ENCODE peak calls at places on chromosomes 16 and 17, in six cellular contexts. E is breast epithelium, Z is cardiac muscle cell, S is H7, D is ovary, K is GM12865. R is an unnamed sample.
A peak's percentile ranks its signal among the peaks of the same experiment; 100 is the strongest.

GRCh38 chr17:49224198-49224996 is 6.2 kb downstream of the PHOSPHO1 start:
- DNase-seq in D (no peak), Z (peak; percentile 31), E (no peak), K (peak; percentile 65), S (peak; percentile 86), R (peak; percentile 92)

GRCh38 chr16:76265434-76266045 is 11.7 kb upstream of the CNTNAP4 start:
- DNase-seq in K (peak; percentile 54), Z (no peak), E (no peak), D (no peak), S (peak; percentile 63), R (peak; percentile 94)

GRCh38 chr16:68065716-68066305 is 19.4 kb upstream of the NFATC3 start:
- DNase-seq in S (no peak), Z (no peak), E (no peak), D (no peak), K (no peak), R (peak; percentile 24)

GRCh38 chr17:15321556-15322250 is 19.7 kb downstream of the TEKT3 start:
- DNase-seq in K (no peak), Z (no peak), S (no peak), D (no peak), E (no peak), R (no peak)

GRCh38 chr17:17749921-17750320 is 68.7 kb downstream of the RAI1 start:
- DNase-seq in E (no peak), D (no peak), Z (peak; percentile 76), K (peak; percentile 87), S (peak; percentile 96), R (peak; percentile 98)

GRCh38 chr16:7289299-7289698 is 43.3 kb upstream of the RBFOX1 start:
- DNase-seq in K (no peak), S (no peak), Z (no peak), D (no peak), E (no peak), R (no peak)

GRCh38 chr16:87288753-87289362 is 28.3 kb downstream of the C16orf95 start:
- DNase-seq in D (no peak), S (no peak), Z (no peak), K (no peak), E (no peak), R (no peak)

GRCh38 chr16:1781758-1782407 is 488 bp downstream of the SPSB3 start:
- DNase-seq in E (no peak), S (peak; percentile 90), Z (peak; percentile 37), D (peak; percentile 48), K (peak; percentile 42), R (peak; percentile 75)

GRCh38 chr16:81732699-81733098 is 46.4 kb upstream of the PLCG2 start:
- DNase-seq in Z (no peak), D (no peak), E (no peak), K (no peak), S (no peak), R (no peak)

GRCh38 chr17:63140255-63140654 is 174.2 kb downstream of the TANC2 start:
- DNase-seq in Z (no peak), E (no peak), S (no peak), K (peak; percentile 61), D (no peak), R (no peak)

GRCh38 chr16:48318630-48319029 is 66.6 kb downstream of the SIAH1 start:
- DNase-seq in E (no peak), S (peak; percentile 12), Z (no peak), K (peak; percentile 62), D (no peak), R (peak; percentile 66)

GRCh38 chr17:82687375-82687861 is 11.1 kb downstream of the RAB40B start:
- DNase-seq in Z (no peak), E (no peak), S (no peak), D (no peak), K (no peak), R (no peak)

GRCh38 chr17:60390881-60391418 is 983 bp downstream of the USP32 start:
- DNase-seq in S (peak; percentile 50), Z (peak; percentile 59), K (peak; percentile 53), E (no peak), D (peak; percentile 19), R (peak; percentile 72)

GRCh38 chr17:71467719-71468118 is 653.1 kb upstream of the SOX9 start:
- DNase-seq in D (no peak), E (no peak), S (no peak), K (no peak), Z (no peak), R (no peak)

GRCh38 chr16:67969286-67970039 is 1.0 kb upstream of the SLC12A4 start:
- DNase-seq in E (no peak), K (no peak), S (peak; percentile 91), D (no peak), Z (no peak), R (peak; percentile 90)

GRCh38 chr16:89099905-89100304 is 6.3 kb downstream of the ACSF3 start:
- DNase-seq in Z (no peak), E (no peak), D (no peak), S (no peak), K (no peak), R (no peak)

GRCh38 chr16:14562691-14563491 is 67.2 kb downstream of the PARN start:
- DNase-seq in Z (peak; percentile 40), K (no peak), D (no peak), S (no peak), E (no peak), R (no peak)

GRCh38 chr17:63974594-63975192 is 2.0 kb upstream of the SCN4A start:
- DNase-seq in E (no peak), S (no peak), K (no peak), D (no peak), Z (no peak), R (peak; percentile 77)

GRCh38 chr17:69466451-69466850 is 52.0 kb downstream of the MAP2K6 start:
- DNase-seq in Z (no peak), D (no peak), E (no peak), S (no peak), K (no peak), R (peak; percentile 83)

GRCh38 chr16:49484454-49484853 is 110.8 kb downstream of the C16orf78 start:
- DNase-seq in Z (peak; percentile 75), D (peak; percentile 85), K (no peak), E (peak; percentile 58), S (peak; percentile 99), R (peak; percentile 89)

GRCh38 chr17:76948301-76948700 is 80.1 kb downstream of the MGAT5B start:
- DNase-seq in Z (no peak), D (no peak), S (peak; percentile 55), E (no peak), K (no peak), R (no peak)

GRCh38 chr16:75203667-75204409 is 3.1 kb downstream of the CTRB2 start:
- DNase-seq in E (peak; percentile 37), S (peak; percentile 69), K (no peak), Z (no peak), D (no peak), R (peak; percentile 69)

DNA sequence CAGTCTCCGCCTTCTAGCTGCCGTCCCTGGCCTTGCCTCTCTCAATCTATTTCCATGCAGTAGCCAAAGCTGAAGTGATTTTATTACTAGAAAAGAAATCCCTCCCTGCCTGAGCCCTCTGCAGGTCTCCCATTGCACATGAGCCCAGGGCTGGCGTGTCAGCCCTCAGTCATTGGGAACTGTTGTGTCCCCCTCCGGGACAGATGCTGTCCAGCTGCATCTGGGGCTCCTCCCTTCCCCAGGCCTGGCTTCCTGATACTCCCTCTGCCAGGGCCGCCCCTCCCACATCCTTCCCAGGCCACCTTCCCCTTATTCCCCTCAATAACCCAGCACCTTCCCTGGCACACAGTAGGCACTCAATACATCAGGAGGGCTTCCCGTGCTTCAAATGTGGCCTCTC is 11.3 kb downstream of the ZSCAN10 start:
- DNase-seq in S (peak; percentile 57), Z (no peak), D (no peak), E (no peak), K (no peak), R (peak; percentile 57)
- H3K4me3 ChIP-seq in S (no peak overlapping the region), Z (no peak overlapping the region), D (no peak overlapping the region), E (no peak overlapping the region), K (no peak overlapping the region), R (no peak overlapping the region)

GRCh38 chr17:80475949-80476876 is at the start of gene NPTX1:
- DNase-seq in K (no peak), D (no peak), Z (peak; percentile 42), S (peak; percentile 90), E (no peak), R (peak; percentile 82)
- H3K4me3 ChIP-seq in K (no peak within 1 kb of the TSS), D (peak within 1 kb of the TSS; percentile 26), Z (peak within 1 kb of the TSS; percentile 20), S (peak within 1 kb of the TSS; percentile 34), E (peak within 1 kb of the TSS; percentile 33), R (peak within 1 kb of the TSS; percentile 60)

GRCh38 chr17:3762922-3763776 is 37.8 kb downstream of the ITGAE start:
- DNase-seq in Z (no peak), E (no peak), K (peak; percentile 95), S (peak; percentile 10), D (no peak), R (no peak)
- H3K4me3 ChIP-seq in Z (no peak overlapping the region), E (no peak overlapping the region), K (peak overlapping the region; percentile 36), S (no peak overlapping the region), D (no peak overlapping the region), R (no peak overlapping the region)

GRCh38 chr16:67884-68789 is 4.3 kb downstream of the RHBDF1 start:
- DNase-seq in K (no peak), Z (no peak), D (no peak), S (no peak), E (no peak), R (no peak)
- H3K4me3 ChIP-seq in K (no peak overlapping the region), Z (no peak overlapping the region), D (no peak overlapping the region), S (no peak overlapping the region), E (no peak overlapping the region), R (no peak overlapping the region)

GRCh38 chr16:28149016-28149888 is 62.5 kb downstream of the XPO6 start:
- DNase-seq in S (no peak), E (no peak), K (no peak), D (no peak), Z (no peak), R (no peak)
- H3K4me3 ChIP-seq in S (no peak overlapping the region), E (no peak overlapping the region), K (no peak overlapping the region), D (no peak overlapping the region), Z (no peak overlapping the region), R (no peak overlapping the region)

GRCh38 chr17:40015005-40015997 is at the start of gene CSF3:
- DNase-seq in S (peak; percentile 52), E (no peak), Z (no peak), K (no peak), D (no peak), R (peak; percentile 55)
- H3K4me3 ChIP-seq in S (no peak within 1 kb of the TSS), E (no peak within 1 kb of the TSS), Z (no peak within 1 kb of the TSS), K (peak within 1 kb of the TSS; percentile 10), D (no peak within 1 kb of the TSS), R (no peak within 1 kb of the TSS)

R was measured in endodermal cell.